ENCODE peak calls at places on chromosome 6, in four cellular contexts. One of them, this sample, is unnamed. For H3K4me1, the result is how much of the 10 kb centered on the place peaks cover.

GRCh38 chr6:7617954-7618764 is 28.2 kb downstream of the SNRNP48 start:
- DNase-seq in K562: no peak
- DNase-seq in HCT116: no peak
- DNase-seq in PC-3: peak
- DNase-seq in this sample: peak

GRCh38 chr6:100078509-100078908 is 84.5 kb upstream of the MCHR2 start:
- DNase-seq in K562: no peak
- DNase-seq in HCT116: peak
- DNase-seq in PC-3: peak
- DNase-seq in this sample: peak

GRCh38 chr6:111566873-111567517 is 38.7 kb downstream of the TRAF3IP2 start:
- DNase-seq in K562: no peak
- DNase-seq in HCT116: no peak
- DNase-seq in PC-3: no peak
- DNase-seq in this sample: peak

GRCh38 chr6:3261518-3261820 is 2.7 kb downstream of the PSMG4 start:
- DNase-seq in K562: no peak
- DNase-seq in HCT116: no peak
- DNase-seq in PC-3: no peak
- DNase-seq in this sample: no peak

GRCh38 chr6:144986271-144986670 is 701.1 kb downstream of the UTRN start:
- DNase-seq in K562: no peak
- DNase-seq in HCT116: no peak
- DNase-seq in PC-3: no peak
- DNase-seq in this sample: no peak

GRCh38 chr6:152173957-152174356 is 366.5 kb downstream of the ESR1 start:
- DNase-seq in K562: no peak
- DNase-seq in HCT116: no peak
- DNase-seq in PC-3: peak
- DNase-seq in this sample: no peak

GRCh38 chr6:132907231-132907630 is 92.9 kb downstream of the RPS12 start:
- DNase-seq in K562: no peak
- DNase-seq in HCT116: no peak
- DNase-seq in PC-3: peak
- DNase-seq in this sample: no peak

GRCh38 chr6:20266851-20267608 is 54.8 kb upstream of the MBOAT1 start:
- DNase-seq in K562: peak
- DNase-seq in HCT116: peak
- DNase-seq in PC-3: peak
- DNase-seq in this sample: no peak

GRCh38 chr6:46042355-46042999 is 26.8 kb upstream of the CLIC5 start:
- DNase-seq in K562: peak
- DNase-seq in HCT116: peak
- DNase-seq in PC-3: peak
- DNase-seq in this sample: peak

GRCh38 chr6:15490242-15491100 is 172.4 kb downstream of the DTNBP1 start:
- DNase-seq in K562: no peak
- DNase-seq in HCT116: no peak
- DNase-seq in PC-3: no peak
- DNase-seq in this sample: no peak

GRCh38 chr6:140921366-140922226 is 1211.1 kb upstream of the GJE1 start:
- DNase-seq in K562: peak
- DNase-seq in HCT116: peak
- DNase-seq in PC-3: peak
- DNase-seq in this sample: peak

GRCh38 chr6:24858154-24858801 is 59.6 kb upstream of the ARMH2 start:
- DNase-seq in K562: no peak
- DNase-seq in HCT116: no peak
- DNase-seq in PC-3: peak
- DNase-seq in this sample: no peak

GRCh38 chr6:69026243-69026642 is 391.2 kb downstream of the ADGRB3 start:
- DNase-seq in K562: no peak
- DNase-seq in HCT116: no peak
- DNase-seq in PC-3: peak
- DNase-seq in this sample: no peak

GRCh38 chr6:25472314-25472713 is 179.7 kb upstream of the SCGN start:
- DNase-seq in K562: peak
- DNase-seq in HCT116: no peak
- DNase-seq in PC-3: peak
- DNase-seq in this sample: peak

GRCh38 chr6:108156180-108156937 is 9.5 kb upstream of the NR2E1 start:
- DNase-seq in K562: no peak
- DNase-seq in HCT116: no peak
- DNase-seq in PC-3: peak
- DNase-seq in this sample: no peak

GRCh38 chr6:52550014-52550575 is 26.8 kb downstream of the TRAM2 start:
- DNase-seq in K562: no peak
- DNase-seq in HCT116: no peak
- DNase-seq in PC-3: no peak
- DNase-seq in this sample: peak

GRCh38 chr6:100269189-100269588 is 195.5 kb downstream of the SIM1 start:
- DNase-seq in K562: no peak
- DNase-seq in HCT116: no peak
- DNase-seq in PC-3: peak
- DNase-seq in this sample: no peak

GRCh38 chr6:142306736-142307135 is 4.9 kb downstream of the ADGRG6 start:
- DNase-seq in K562: no peak
- DNase-seq in HCT116: no peak
- DNase-seq in PC-3: no peak
- DNase-seq in this sample: no peak

GRCh38 chr6:152329640-152330202 is 307.4 kb downstream of the SYNE1 start:
- DNase-seq in K562: no peak
- DNase-seq in HCT116: no peak
- DNase-seq in PC-3: no peak
- DNase-seq in this sample: no peak

GRCh38 chr6:107491059-107491609 is 1.2 kb downstream of the SOBP start:
- DNase-seq in K562: no peak
- DNase-seq in HCT116: no peak
- DNase-seq in PC-3: no peak
- DNase-seq in this sample: no peak

GRCh38 chr6:118307581-118307980 is 240.5 kb upstream of the PLN start:
- DNase-seq in K562: no peak
- DNase-seq in HCT116: no peak
- DNase-seq in PC-3: no peak
- DNase-seq in this sample: no peak

GRCh38 chr6:147053311-147053921 is 150.8 kb upstream of the STXBP5 start:
- DNase-seq in K562: no peak
- DNase-seq in HCT116: no peak
- DNase-seq in PC-3: no peak
- DNase-seq in this sample: no peak

GRCh38 chr6:54602591-54602990 is 244.0 kb upstream of the FAM83B start:
- DNase-seq in K562: no peak
- DNase-seq in HCT116: no peak
- DNase-seq in PC-3: no peak
- DNase-seq in this sample: no peak

GRCh38 chr6:54595844-54596243 is 250.7 kb upstream of the FAM83B start:
- DNase-seq in K562: no peak
- DNase-seq in HCT116: no peak
- DNase-seq in PC-3: no peak
- DNase-seq in this sample: no peak

DNA sequence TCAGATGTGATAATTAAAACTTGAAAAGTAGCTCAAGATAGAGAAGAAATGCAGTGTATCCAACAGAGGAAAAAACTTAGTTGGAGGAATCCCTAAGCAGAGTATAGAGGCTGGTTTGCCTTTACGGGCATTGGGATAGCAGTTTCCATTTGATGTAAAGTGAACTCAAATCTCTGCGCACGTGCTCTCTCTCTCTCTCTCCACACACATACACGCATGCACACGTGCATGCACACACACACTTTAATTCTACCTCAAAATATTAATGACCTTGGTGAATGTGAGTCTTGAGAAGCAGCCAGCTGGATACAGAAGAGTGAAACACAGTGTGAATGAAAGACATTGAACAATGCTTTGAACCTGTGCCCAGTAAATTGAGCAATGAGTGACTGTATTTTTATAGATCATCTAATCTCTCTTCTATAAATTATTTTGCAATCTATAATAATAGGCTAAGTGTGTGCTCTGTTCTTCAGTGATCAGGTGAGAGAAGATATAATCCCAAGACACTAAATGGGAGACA is 247.7 kb upstream of the FAM83B start:
- DNase-seq in K562: no peak
- DNase-seq in HCT116: no peak
- DNase-seq in PC-3: peak
- DNase-seq in this sample: no peak
- TF ChIP-seq EZH2 in K562: no peak
- TF ChIP-seq EZH2 in HCT116: no peak
- TF ChIP-seq EZH2 in PC-3: no peak
- TF ChIP-seq EZH2 in this sample: no peak

DNA sequence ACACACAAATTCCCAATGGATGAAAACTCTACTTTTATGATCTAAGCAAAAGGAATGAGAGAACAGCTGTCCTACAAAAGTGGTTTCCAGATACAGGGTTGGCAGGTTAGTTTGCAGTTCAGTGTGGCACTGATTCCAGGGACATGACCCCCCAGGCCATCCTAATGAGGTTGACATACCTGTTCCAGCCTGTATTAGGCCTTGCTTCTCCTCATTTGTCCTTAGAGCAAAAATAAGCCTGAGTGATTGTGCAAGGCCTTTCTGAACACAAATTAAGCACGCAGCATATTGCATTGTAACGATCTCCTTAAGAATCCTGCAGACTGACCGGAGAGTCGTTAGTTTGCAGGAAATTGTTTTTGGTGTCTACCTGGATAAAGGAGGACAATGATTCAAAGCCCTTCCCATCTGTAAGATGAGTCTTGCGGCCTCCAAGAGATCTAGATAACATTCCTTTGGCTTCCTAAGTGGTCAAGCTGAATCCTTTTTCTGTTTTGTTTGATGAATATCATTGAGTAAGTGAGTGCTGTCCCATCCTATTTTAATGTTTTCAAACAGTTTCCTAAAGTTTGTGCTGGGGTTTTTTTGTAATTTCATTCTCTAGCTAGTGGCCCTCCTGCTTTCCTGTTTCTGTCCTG is 1.6 kb upstream of the NEDD9 start:
- DNase-seq in K562: no peak
- DNase-seq in HCT116: no peak
- DNase-seq in PC-3: no peak
- DNase-seq in this sample: no peak
- H3K4me1 ChIP-seq in K562: under half
- H3K4me1 ChIP-seq in HCT116: under half
- H3K4me1 ChIP-seq in PC-3: under half
- H3K4me1 ChIP-seq in this sample: under half

GRCh38 chr6:105881608-105882007 is 204.5 kb upstream of the PRDM1 start:
- DNase-seq in K562: no peak
- DNase-seq in HCT116: no peak
- DNase-seq in PC-3: no peak
- DNase-seq in this sample: no peak
- TF ChIP-seq EZH2 in K562: no peak
- TF ChIP-seq EZH2 in HCT116: no peak
- TF ChIP-seq EZH2 in PC-3: no peak
- TF ChIP-seq EZH2 in this sample: no peak

GRCh38 chr6:105087571-105088211 is 92.1 kb downstream of the POPDC3 start:
- DNase-seq in K562: peak
- DNase-seq in HCT116: peak
- DNase-seq in PC-3: peak
- DNase-seq in this sample: peak

GRCh38 chr6:105094133-105094640 is 85.6 kb downstream of the POPDC3 start:
- DNase-seq in K562: no peak
- DNase-seq in HCT116: no peak
- DNase-seq in PC-3: no peak
- DNase-seq in this sample: no peak

GRCh38 chr6:105095139-105095538 is 84.7 kb downstream of the POPDC3 start:
- DNase-seq in K562: no peak
- DNase-seq in HCT116: no peak
- DNase-seq in PC-3: no peak
- DNase-seq in this sample: no peak

GRCh38 chr6:105091140-105091829 is 88.5 kb downstream of the POPDC3 start:
- DNase-seq in K562: no peak
- DNase-seq in HCT116: no peak
- DNase-seq in PC-3: no peak
- DNase-seq in this sample: no peak
- H3K4me1 ChIP-seq in K562: under half
- H3K4me1 ChIP-seq in HCT116: under half
- H3K4me1 ChIP-seq in PC-3: under half
- H3K4me1 ChIP-seq in this sample: under half

GRCh38 chr6:36283608-36284007 is 13.7 kb downstream of the PNPLA1 start:
- DNase-seq in K562: no peak
- DNase-seq in HCT116: no peak
- DNase-seq in PC-3: no peak
- DNase-seq in this sample: no peak

GRCh38 chr6:36285797-36286196 is 15.9 kb downstream of the PNPLA1 start:
- DNase-seq in K562: no peak
- DNase-seq in HCT116: no peak
- DNase-seq in PC-3: no peak
- DNase-seq in this sample: no peak

GRCh38 chr6:36286858-36287257 is 17.0 kb downstream of the PNPLA1 start:
- DNase-seq in K562: no peak
- DNase-seq in HCT116: no peak
- DNase-seq in PC-3: no peak
- DNase-seq in this sample: no peak

GRCh38 chr6:36284359-36284758 is 14.5 kb downstream of the PNPLA1 start:
- DNase-seq in K562: no peak
- DNase-seq in HCT116: no peak
- DNase-seq in PC-3: no peak
- DNase-seq in this sample: no peak

GRCh38 chr6:36285187-36285612 is 15.3 kb downstream of the PNPLA1 start:
- DNase-seq in K562: peak
- DNase-seq in HCT116: no peak
- DNase-seq in PC-3: no peak
- DNase-seq in this sample: no peak
- TF ChIP-seq EZH2 in K562: no peak
- TF ChIP-seq EZH2 in HCT116: no peak
- TF ChIP-seq EZH2 in PC-3: no peak
- TF ChIP-seq EZH2 in this sample: no peak

This sample was measured in A673.